ENCODE peak calls at places on chromosomes 5 and 9, in four cellular contexts. Q, V, K and C are unnamed samples.
A peak's percentile ranks its signal among the peaks of the same experiment; 100 is the strongest.

GRCh38 chr9:110880123-110880522 is 158.1 kb downstream of the LPAR1 start:
- DNase-seq in Q (peak; percentile 91), V (no peak), K (no peak), C (no peak)

GRCh38 chr9:91415290-91415689 is 8.3 kb downstream of the NFIL3 start:
- DNase-seq in Q (no peak), V (no peak), K (peak; percentile 65), C (no peak)

GRCh38 chr9:114652776-114653555 is 4.6 kb downstream of the TEX53 start:
- DNase-seq in Q (peak; percentile 55), V (no peak), K (no peak), C (no peak)

GRCh38 chr5:176695073-176695472 is 47.8 kb downstream of the TSPAN17 start:
- DNase-seq in Q (no peak), V (no peak), K (no peak), C (no peak)

GRCh38 chr5:33258553-33258952 is 182.2 kb upstream of the TARS1 start:
- DNase-seq in Q (peak; percentile 43), V (no peak), K (no peak), C (no peak)

GRCh38 chr9:95808001-95808400 is 67.5 kb upstream of the ERCC6L2 start:
- DNase-seq in Q (peak; percentile 48), V (no peak), K (no peak), C (no peak)

GRCh38 chr9:114385412-114386181 is 2.2 kb downstream of the AKNA start:
- DNase-seq in Q (peak; percentile 95), V (peak; percentile 82), K (peak; percentile 86), C (peak; percentile 44)

GRCh38 chr5:159286420-159287035 is 23.4 kb downstream of the UBLCP1 start:
- DNase-seq in Q (peak; percentile 48), V (no peak), K (no peak), C (no peak)

GRCh38 chr5:167790462-167791260 is 500.8 kb upstream of the WWC1 start:
- DNase-seq in Q (peak; percentile 25), V (no peak), K (no peak), C (no peak)

GRCh38 chr9:133238851-133239532 is 29.9 kb upstream of the OBP2B start:
- DNase-seq in Q (peak; percentile 19), V (no peak), K (peak; percentile 87), C (no peak)

GRCh38 chr5:83925321-83925877 is 204.7 kb upstream of the HAPLN1 start:
- DNase-seq in Q (peak; percentile 88), V (no peak), K (no peak), C (no peak)

GRCh38 chr5:146055432-146055831 is 49.9 kb downstream of the PLAC8L1 start:
- DNase-seq in Q (no peak), V (no peak), K (no peak), C (no peak)

GRCh38 chr5:160685219-160685618 is 166.8 kb downstream of the ATP10B start:
- DNase-seq in Q (no peak), V (no peak), K (no peak), C (no peak)

GRCh38 chr9:126857261-126857960 is 3.0 kb upstream of the ZBTB34 start:
- DNase-seq in Q (no peak), V (peak; percentile 63), K (no peak), C (peak; percentile 68)

GRCh38 chr5:65816729-65817128 is 94.7 kb downstream of the NLN start:
- DNase-seq in Q (no peak), V (no peak), K (no peak), C (no peak)

GRCh38 chr5:178437296-178438075 is 152.7 kb downstream of the COL23A1 start:
- DNase-seq in Q (no peak), V (no peak), K (no peak), C (no peak)

GRCh38 chr5:9265391-9266287 is 280.2 kb downstream of the SEMA5A start:
- DNase-seq in Q (peak; percentile 99), V (peak; percentile 85), K (no peak), C (peak; percentile 28)

GRCh38 chr5:62720036-62720441 is 141.4 kb downstream of the LRRC70 start:
- DNase-seq in Q (peak; percentile 21), V (no peak), K (peak; percentile 52), C (no peak)

GRCh38 chr9:136254381-136255165 is 9.0 kb upstream of the QSOX2 start:
- DNase-seq in Q (no peak), V (no peak), K (no peak), C (no peak)

GRCh38 chr5:134506054-134507039 is 19.1 kb upstream of the JADE2 start:
- DNase-seq in Q (no peak), V (peak; percentile 57), K (no peak), C (peak; percentile 44)

GRCh38 chr9:71737455-71737854 is 30.9 kb downstream of the CEMIP2 start:
- DNase-seq in Q (no peak), V (no peak), K (no peak), C (no peak)

GRCh38 chr5:107213025-107213424 is 457.7 kb downstream of the EFNA5 start:
- DNase-seq in Q (no peak), V (no peak), K (no peak), C (no peak)

GRCh38 chr9:4799775-4800174 is 7.0 kb downstream of the RCL1 start:
- DNase-seq in Q (no peak), V (no peak), K (no peak), C (no peak)

GRCh38 chr9:134838651-134839431 is 41.8 kb upstream of the FCN2 start:
- DNase-seq in Q (no peak), V (no peak), K (no peak), C (no peak)

GRCh38 chr5:169591636-169592035 is 8.1 kb downstream of the SPDL1 start:
- DNase-seq in Q (peak; percentile 88), V (no peak), K (no peak), C (no peak)

GRCh38 chr5:36740259-36740898 is 134.0 kb downstream of the SLC1A3 start:
- DNase-seq in Q (peak; percentile 71), V (no peak), K (no peak), C (no peak)

GRCh38 chr9:128528445-128529160 is 23.8 kb upstream of the SPTAN1 start:
- DNase-seq in Q (peak; percentile 20), V (no peak), K (no peak), C (no peak)

GRCh38 chr5:109692011-109692410 is 2.3 kb downstream of the MAN2A1 start:
- DNase-seq in Q (peak; percentile 64), V (no peak), K (peak; percentile 11), C (no peak)

GRCh38 chr9:133619791-133620190 is 10.6 kb upstream of the FAM163B start:
- DNase-seq in Q (no peak), V (no peak), K (no peak), C (peak; percentile 36)

GRCh38 chr5:140642718-140643117 is 3.5 kb downstream of the TMCO6 start:
- DNase-seq in Q (peak; percentile 45), V (no peak), K (no peak), C (no peak)

GRCh38 chr5:146667633-146668032 is 151.6 kb upstream of the GPR151 start:
- DNase-seq in Q (peak; percentile 47), V (no peak), K (no peak), C (no peak)

GRCh38 chr5:152305525-152305924 is 99.6 kb downstream of the NMUR2 start:
- DNase-seq in Q (no peak), V (no peak), K (no peak), C (no peak)

GRCh38 chr5:61082516-61083280 is 79.6 kb downstream of the SMIM15 start:
- DNase-seq in Q (peak; percentile 39), V (no peak), K (no peak), C (no peak)